ENCODE peak calls at places on chromosomes 5 and 9, in five cellular contexts. One of them, this sample, is unnamed.

GRCh38 chr9:116287721-116288120 is 134.1 kb downstream of the PAPPA start:
- DNase-seq in NT2/D1: no peak
- DNase-seq in foreskin fibroblast: peak
- DNase-seq in activated naive CD4-positive, alpha-beta T cell treated with Interleukin-2 at 50 U/mL for 16 hours: no peak
- DNase-seq in WERI-Rb-1: no peak
- DNase-seq in this sample: peak

GRCh38 chr5:26121343-26121742 is 917.0 kb downstream of the CDH9 start:
- DNase-seq in NT2/D1: no peak
- DNase-seq in foreskin fibroblast: no peak
- DNase-seq in activated naive CD4-positive, alpha-beta T cell treated with Interleukin-2 at 50 U/mL for 16 hours: no peak
- DNase-seq in WERI-Rb-1: no peak
- DNase-seq in this sample: peak

GRCh38 chr5:96081276-96081858 is 119.7 kb upstream of the ELL2 start:
- DNase-seq in NT2/D1: no peak
- DNase-seq in foreskin fibroblast: peak
- DNase-seq in activated naive CD4-positive, alpha-beta T cell treated with Interleukin-2 at 50 U/mL for 16 hours: no peak
- DNase-seq in WERI-Rb-1: no peak
- DNase-seq in this sample: no peak

GRCh38 chr9:131475111-131475955 is 27.4 kb upstream of the POMT1 start:
- DNase-seq in NT2/D1: no peak
- DNase-seq in foreskin fibroblast: no peak
- DNase-seq in activated naive CD4-positive, alpha-beta T cell treated with Interleukin-2 at 50 U/mL for 16 hours: no peak
- DNase-seq in WERI-Rb-1: no peak
- DNase-seq in this sample: no peak

GRCh38 chr5:6584101-6584645 is 48.7 kb downstream of the NSUN2 start:
- DNase-seq in NT2/D1: no peak
- DNase-seq in foreskin fibroblast: no peak
- DNase-seq in activated naive CD4-positive, alpha-beta T cell treated with Interleukin-2 at 50 U/mL for 16 hours: no peak
- DNase-seq in WERI-Rb-1: no peak
- DNase-seq in this sample: no peak

GRCh38 chr5:103280962-103281361 is 22.4 kb downstream of the MACIR start:
- DNase-seq in NT2/D1: no peak
- DNase-seq in foreskin fibroblast: no peak
- DNase-seq in activated naive CD4-positive, alpha-beta T cell treated with Interleukin-2 at 50 U/mL for 16 hours: no peak
- DNase-seq in WERI-Rb-1: no peak
- DNase-seq in this sample: no peak

GRCh38 chr5:113112435-113112834 is 135.8 kb downstream of the DCP2 start:
- DNase-seq in NT2/D1: no peak
- DNase-seq in foreskin fibroblast: peak
- DNase-seq in activated naive CD4-positive, alpha-beta T cell treated with Interleukin-2 at 50 U/mL for 16 hours: no peak
- DNase-seq in WERI-Rb-1: no peak
- DNase-seq in this sample: peak

GRCh38 chr5:170691623-170692022 is 91.9 kb upstream of the GABRP start:
- DNase-seq in NT2/D1: peak
- DNase-seq in foreskin fibroblast: no peak
- DNase-seq in activated naive CD4-positive, alpha-beta T cell treated with Interleukin-2 at 50 U/mL for 16 hours: no peak
- DNase-seq in WERI-Rb-1: peak
- DNase-seq in this sample: peak

GRCh38 chr5:77628840-77629552 is 9.5 kb downstream of the OTP start:
- DNase-seq in NT2/D1: no peak
- DNase-seq in foreskin fibroblast: no peak
- DNase-seq in activated naive CD4-positive, alpha-beta T cell treated with Interleukin-2 at 50 U/mL for 16 hours: no peak
- DNase-seq in WERI-Rb-1: no peak
- DNase-seq in this sample: no peak

GRCh38 chr5:138503487-138504270 is 38.4 kb downstream of the EGR1 start:
- DNase-seq in NT2/D1: no peak
- DNase-seq in foreskin fibroblast: peak
- DNase-seq in activated naive CD4-positive, alpha-beta T cell treated with Interleukin-2 at 50 U/mL for 16 hours: no peak
- DNase-seq in WERI-Rb-1: peak
- DNase-seq in this sample: peak

GRCh38 chr9:7360513-7360912 is 439.1 kb downstream of the DMAC1 start:
- DNase-seq in NT2/D1: peak
- DNase-seq in foreskin fibroblast: no peak
- DNase-seq in activated naive CD4-positive, alpha-beta T cell treated with Interleukin-2 at 50 U/mL for 16 hours: no peak
- DNase-seq in WERI-Rb-1: no peak
- DNase-seq in this sample: peak

This sample was measured in MCF 10A.